ENCODE peak calls at places on chromosomes 7 and 10, in nine cellular contexts. Z is GM12865; N is tibial nerve; I is brain microvascular endothelial cell; V is PC-3; J is neural progenitor cell; X is AG10803; Y is CD8-positive, alpha-beta T cell; E is nephron progenitor cell. W is an unnamed sample.

GRCh38 chr7:25922296-25922695 is 229.7 kb upstream of the NFE2L3 start:
- DNase-seq in J (no peak), I (no peak), V (peak), E (no peak), N (no peak), X (no peak), Y (no peak), Z (no peak), W (no peak)

GRCh38 chr10:100897976-100898375 is 14.8 kb upstream of the SLF2 start:
- DNase-seq in J (no peak), E (no peak), V (no peak), I (no peak), Z (no peak), X (no peak), N (no peak), Y (no peak), W (no peak)

GRCh38 chr10:19966751-19967150 is 150.5 kb downstream of the PLXDC2 start:
- DNase-seq in X (no peak), N (no peak), I (no peak), Y (no peak), V (no peak), E (peak), Z (no peak), J (peak), W (no peak)

GRCh38 chr10:57692255-57692980 is 575.3 kb downstream of the IPMK start:
- DNase-seq in Z (no peak), X (peak), N (no peak), V (peak), Y (no peak), J (no peak), E (no peak), I (peak), W (no peak)

GRCh38 chr10:17783751-17784150 is 25.4 kb upstream of the MRC1 start:
- DNase-seq in X (no peak), Y (no peak), J (no peak), N (no peak), Z (no peak), V (peak), I (no peak), E (no peak), W (no peak)

GRCh38 chr7:2819161-2819953 is 24.8 kb downstream of the GNA12 start:
- DNase-seq in I (no peak), E (no peak), N (no peak), Y (no peak), Z (peak), V (peak), J (no peak), X (no peak), W (no peak)

GRCh38 chr10:69801094-69801433 is 642 bp upstream of the COL13A1 start:
- DNase-seq in X (peak), Y (no peak), N (peak), E (peak), Z (peak), J (peak), V (peak), I (peak), W (peak)

GRCh38 chr10:17454801-17455520 is 566 bp upstream of the ST8SIA6 start:
- DNase-seq in N (no peak), J (no peak), Y (no peak), V (no peak), I (no peak), E (no peak), Z (no peak), X (no peak), W (no peak)

GRCh38 chr7:368651-369475 is 78.9 kb downstream of the FOXL3 start:
- DNase-seq in X (no peak), N (no peak), I (no peak), Z (no peak), Y (no peak), J (no peak), V (no peak), E (no peak), W (no peak)

GRCh38 chr7:17625038-17625437 is 315.3 kb downstream of the SNX13 start:
- DNase-seq in X (peak), Z (no peak), E (no peak), I (peak), Y (no peak), J (no peak), V (peak), N (no peak), W (no peak)

GRCh38 chr7:44887293-44887692 is 2.0 kb upstream of the PURB start:
- DNase-seq in N (no peak), X (no peak), V (no peak), Y (no peak), I (no peak), J (no peak), E (no peak), Z (peak), W (no peak)

GRCh38 chr10:96229568-96230030 is 41.8 kb downstream of the BLNK start:
- DNase-seq in N (peak), Z (peak), X (peak), J (peak), V (peak), E (peak), I (peak), Y (peak), W (peak)

GRCh38 chr10:70354566-70355233 is 27.7 kb downstream of the LRRC20 start:
- DNase-seq in Z (peak), N (no peak), E (no peak), Y (no peak), V (no peak), J (peak), I (no peak), X (no peak), W (no peak)

GRCh38 chr10:5545426-5545777 is 20.6 kb downstream of the CALML3 start:
- DNase-seq in V (no peak), I (no peak), N (no peak), Z (no peak), X (no peak), Y (no peak), J (no peak), E (no peak), W (no peak)

GRCh38 chr7:107810626-107811025 is 7.6 kb upstream of the SLC26A3 start:
- DNase-seq in V (no peak), J (no peak), E (no peak), I (no peak), Y (no peak), Z (no peak), N (no peak), X (no peak), W (no peak)

GRCh38 chr10:82256275-82256674 is 381.3 kb downstream of the NRG3 start:
- DNase-seq in I (no peak), Z (no peak), J (no peak), N (no peak), Y (no peak), X (no peak), E (no peak), V (no peak), W (no peak)
- TF ChIP-seq CTCF in I (no peak), Z (no peak), J (no peak), N (no peak), Y (no peak), X (no peak), E (no peak), V (no peak), W (no peak)

GRCh38 chr7:78125884-78126283 is 327.3 kb downstream of the PHTF2 start:
- DNase-seq in J (no peak), V (peak), Y (no peak), Z (no peak), N (no peak), I (no peak), E (no peak), X (peak), W (no peak)

GRCh38 chr7:78124221-78124620 is 325.6 kb downstream of the PHTF2 start:
- DNase-seq in I (no peak), Y (no peak), N (no peak), J (no peak), E (no peak), V (no peak), X (no peak), Z (no peak), W (no peak)

GRCh38 chr7:78118470-78118869 is 319.9 kb downstream of the PHTF2 start:
- DNase-seq in J (no peak), E (no peak), V (no peak), Y (no peak), I (no peak), X (no peak), Z (no peak), N (no peak), W (no peak)

GRCh38 chr7:78127009-78127408 is 328.4 kb downstream of the PHTF2 start:
- DNase-seq in N (no peak), E (no peak), Y (no peak), J (peak), Z (no peak), I (no peak), X (no peak), V (no peak), W (no peak)

DNA sequence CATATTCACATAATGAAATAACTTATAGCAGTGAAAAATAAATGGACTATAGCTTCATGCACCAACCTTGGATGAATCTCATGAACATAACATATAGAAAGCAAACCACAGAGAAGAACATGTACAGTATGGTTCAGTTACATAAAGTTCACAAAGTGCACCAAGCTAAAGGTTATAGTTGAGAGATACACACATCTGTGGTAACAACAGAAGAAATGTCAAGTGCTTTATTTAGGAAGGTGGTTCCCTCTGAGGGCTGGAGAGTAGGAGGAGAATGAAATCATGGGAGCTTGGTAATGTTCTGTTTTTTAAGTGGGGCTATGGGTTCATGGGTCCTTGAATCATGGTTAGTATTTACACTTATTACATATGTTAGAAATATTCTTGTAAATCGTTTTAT is 323.3 kb downstream of the PHTF2 start:
- DNase-seq in V (no peak), Y (no peak), I (no peak), E (no peak), J (no peak), X (no peak), N (no peak), Z (no peak), W (no peak)
- TF ChIP-seq CTCF in V (no peak), Y (no peak), I (no peak), E (no peak), J (no peak), X (no peak), N (no peak), Z (no peak), W (no peak)

DNA sequence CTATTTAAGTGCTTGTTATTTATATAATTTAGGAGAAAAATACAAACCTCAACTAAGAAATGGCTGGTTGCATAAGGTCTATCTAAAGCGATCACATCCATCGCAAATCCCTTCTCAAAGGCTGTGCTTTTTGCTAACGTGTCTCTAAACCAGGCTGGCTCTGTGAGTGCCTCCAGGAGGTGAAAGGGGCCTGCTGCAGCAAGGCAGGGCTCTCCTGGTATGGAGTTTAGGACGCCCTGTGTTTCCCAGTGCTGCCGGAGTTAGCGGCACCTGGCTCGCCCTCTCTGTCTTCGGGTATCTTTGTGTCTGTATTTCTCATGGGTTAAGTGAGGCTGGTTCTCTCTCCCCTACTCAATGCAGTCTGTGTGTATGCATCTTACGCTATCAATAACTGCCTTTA is 68.4 kb upstream of the ATP6V0A4 start:
- DNase-seq in Y (no peak), J (no peak), Z (no peak), I (no peak), X (no peak), V (no peak), E (no peak), N (no peak), W (no peak)
- TF ChIP-seq CTCF in Y (no peak), J (no peak), Z (no peak), I (no peak), X (no peak), V (no peak), E (no peak), N (no peak), W (no peak)

GRCh38 chr7:95046494-95047240 is 139.3 kb downstream of the PPP1R9A start:
- DNase-seq in V (no peak), Y (no peak), X (no peak), E (no peak), I (no peak), Z (no peak), N (no peak), J (peak), W (no peak)

GRCh38 chr7:95047291-95047690 is 139.9 kb downstream of the PPP1R9A start:
- DNase-seq in E (no peak), N (no peak), Z (no peak), J (no peak), X (no peak), V (no peak), I (no peak), Y (no peak), W (no peak)

GRCh38 chr7:95045236-95045923 is 138.0 kb downstream of the PPP1R9A start:
- DNase-seq in E (no peak), I (peak), Z (peak), Y (no peak), J (peak), V (peak), X (peak), N (no peak), W (no peak)
- TF ChIP-seq CTCF in E (no peak), I (peak), Z (no peak), Y (no peak), J (peak), V (peak), X (peak), N (no peak), W (no peak)

DNA sequence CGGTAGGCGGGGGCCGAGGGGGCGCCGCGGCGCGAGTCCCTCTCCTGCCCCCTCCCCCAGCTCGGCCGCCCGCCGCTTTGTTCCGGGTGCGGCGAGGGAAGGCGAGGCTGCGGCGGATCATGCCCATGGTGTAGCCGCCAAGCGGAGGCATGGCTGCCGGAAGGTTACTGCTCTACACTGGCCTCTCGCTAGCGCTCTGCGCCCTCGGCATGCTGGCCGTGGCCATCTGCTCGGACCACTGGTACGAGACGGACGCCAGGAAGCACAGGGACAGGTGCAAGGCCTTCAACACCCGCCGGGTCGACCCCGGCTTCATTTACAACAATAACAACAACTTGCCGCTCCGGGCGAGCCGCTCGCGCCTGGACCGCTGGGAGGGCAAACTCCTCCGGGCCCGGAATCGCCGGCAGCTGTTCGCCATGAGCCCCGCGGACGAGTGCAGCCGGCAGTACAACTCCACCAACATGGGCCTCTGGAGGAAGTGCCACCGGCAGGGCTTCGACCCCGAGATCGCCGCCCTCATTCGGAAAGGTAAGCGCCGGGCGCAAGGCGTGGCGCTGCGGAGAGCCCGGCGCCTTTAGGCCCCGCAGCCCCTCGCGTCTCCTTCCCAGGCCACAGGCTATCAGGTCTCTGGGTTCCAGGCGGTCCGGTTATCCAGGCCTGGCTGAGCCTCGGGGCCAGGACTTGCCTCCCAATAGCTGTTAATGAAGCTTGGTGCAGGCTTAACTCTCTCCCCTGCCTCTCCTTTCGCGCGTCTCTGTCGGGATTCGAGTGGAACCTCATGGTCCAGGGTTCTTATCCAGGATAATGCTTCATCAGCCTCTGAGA is 512 bp downstream of the TMEM178B start:
- DNase-seq in Y (no peak), J (peak), E (peak), I (no peak), X (no peak), N (no peak), V (peak), Z (peak), W (peak)
- TF ChIP-seq CTCF in Y (no peak), J (no peak), E (no peak), I (no peak), X (no peak), N (no peak), V (no peak), Z (no peak), W (no peak)

GRCh38 chr10:54800677-54801480 is at the start of gene PCDH15:
- DNase-seq in Z (peak), E (peak), Y (no peak), X (no peak), V (peak), J (peak), N (no peak), I (no peak), W (peak)
- TF ChIP-seq CTCF in Z (peak), E (peak), Y (no peak), X (no peak), V (peak), J (peak), N (no peak), I (peak), W (peak)

DNA sequence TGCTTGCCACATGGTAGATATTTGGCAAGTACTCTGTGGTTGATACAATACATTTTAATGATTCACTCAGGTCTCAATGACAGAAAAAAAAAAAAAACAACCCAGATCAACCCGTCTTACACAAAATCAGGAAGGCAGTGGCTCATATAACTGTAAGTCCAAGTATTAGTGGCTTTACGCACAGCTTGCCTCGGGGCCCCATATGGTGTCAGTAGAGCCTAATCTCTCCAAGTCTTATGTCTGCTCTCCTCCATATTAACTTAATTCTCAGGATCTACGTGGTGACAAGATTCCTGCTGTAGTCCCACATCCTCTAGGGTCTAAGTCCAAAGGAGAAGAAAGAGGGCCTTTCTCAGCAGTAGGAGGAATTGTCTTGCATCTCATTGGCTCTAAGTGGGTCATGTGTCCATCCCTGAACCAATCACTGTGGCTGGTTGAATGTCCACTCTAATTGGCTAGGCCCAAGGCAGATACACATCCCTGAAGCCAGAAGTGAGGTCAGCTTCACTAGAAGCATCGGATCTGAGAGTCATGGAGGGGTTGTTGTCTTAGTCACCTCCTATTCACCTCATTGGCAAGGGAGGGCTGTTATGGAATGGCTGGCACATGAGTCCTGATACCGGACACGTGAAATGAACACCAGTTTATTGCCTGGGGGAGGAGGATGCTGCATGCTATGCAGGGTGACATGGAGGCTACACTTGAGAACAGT is 20.4 kb upstream of the PLPP4 start:
- DNase-seq in V (peak), J (no peak), X (no peak), E (no peak), Y (no peak), I (no peak), N (no peak), Z (no peak), W (no peak)
- TF ChIP-seq CTCF in V (no peak), J (no peak), X (peak), E (no peak), Y (no peak), I (peak), N (no peak), Z (no peak), W (no peak)

GRCh38 chr10:76632158-76633051 is 1005.2 kb downstream of the KCNMA1 start:
- DNase-seq in V (peak), N (no peak), Z (peak), Y (no peak), I (no peak), E (peak), X (no peak), J (peak), W (no peak)
- TF ChIP-seq CTCF in V (peak), N (no peak), Z (peak), Y (no peak), I (peak), E (no peak), X (peak), J (peak), W (peak)

GRCh38 chr7:128948976-128949760 is 11.4 kb downstream of the IRF5 start:
- DNase-seq in Y (no peak), E (no peak), I (no peak), V (no peak), J (no peak), N (no peak), X (no peak), Z (no peak), W (no peak)

GRCh38 chr7:128948312-128948973 is 10.7 kb downstream of the IRF5 start:
- DNase-seq in E (no peak), Y (no peak), X (peak), J (no peak), V (no peak), N (no peak), I (no peak), Z (no peak), W (no peak)

GRCh38 chr7:128947854-128948253 is 10.1 kb downstream of the IRF5 start:
- DNase-seq in I (no peak), V (peak), N (no peak), E (no peak), Z (no peak), Y (no peak), X (no peak), J (no peak), W (no peak)

GRCh38 chr7:128945668-128946366 is 8.1 kb downstream of the IRF5 start:
- DNase-seq in X (no peak), V (no peak), J (no peak), E (no peak), N (no peak), I (no peak), Z (no peak), Y (no peak), W (no peak)

DNA sequence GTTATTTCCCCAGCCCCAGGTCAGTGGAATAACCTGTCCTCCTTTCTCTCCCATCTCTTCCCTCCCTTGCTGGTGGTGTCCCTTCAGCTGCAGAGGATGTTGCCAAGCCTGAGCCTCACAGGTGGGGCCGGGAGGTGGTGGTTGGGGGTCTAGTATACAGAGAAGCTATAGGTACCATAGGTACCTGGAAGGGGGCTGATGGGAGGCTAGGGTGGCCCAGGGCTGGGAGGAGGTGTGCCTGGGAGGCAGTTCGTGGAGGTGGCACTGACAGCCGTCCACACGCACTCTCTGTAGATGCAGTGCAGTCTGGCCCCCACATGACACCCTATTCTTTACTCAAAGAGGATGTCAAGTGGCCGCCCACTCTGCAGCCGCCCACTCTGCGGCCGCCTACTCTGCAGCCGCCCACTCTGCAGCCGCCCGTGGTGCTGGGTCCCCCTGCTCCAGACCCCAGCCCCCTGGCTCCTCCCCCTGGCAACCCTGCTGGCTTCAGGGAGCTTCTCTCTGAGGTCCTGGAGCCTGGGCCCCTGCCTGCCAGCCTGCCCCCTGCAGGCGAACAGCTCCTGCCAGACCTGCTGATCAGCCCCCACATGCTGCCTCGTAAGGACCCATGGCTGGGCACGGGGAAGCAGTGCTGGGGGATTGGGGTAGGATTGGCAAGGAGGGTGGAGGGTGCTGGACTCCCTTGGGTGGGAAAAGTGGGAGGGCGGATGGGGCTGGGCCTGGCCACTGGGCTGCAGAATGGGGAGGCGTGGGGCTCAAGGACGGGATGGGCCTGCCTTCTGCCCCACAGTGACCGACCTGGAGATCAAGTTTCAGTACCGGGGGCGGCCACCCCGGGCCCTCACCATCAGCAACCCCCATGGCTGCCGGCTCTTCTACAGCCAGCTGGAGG is 9.5 kb downstream of the IRF5 start:
- DNase-seq in J (no peak), N (no peak), I (no peak), E (no peak), Z (peak), Y (no peak), V (no peak), X (no peak), W (no peak)
- TF ChIP-seq CTCF in J (peak), N (no peak), I (peak), E (no peak), Z (peak), Y (no peak), V (peak), X (no peak), W (peak)

W was measured in neural crest cell.